ENCODE peak calls at places on chromosomes 6 and 20, in four cellular contexts. One of them, this sample, is unnamed. For H3K27me3, the result is how much of the 10 kb centered on the place peaks cover.

GRCh38 chr20:62921119-62921687 is 5.1 kb downstream of the DIDO1 start:
- DNase-seq in GM12878: no peak
- DNase-seq in mesendoderm: peak
- DNase-seq in IMR-90: peak
- DNase-seq in this sample: peak

GRCh38 chr20:44166477-44166876 is 20.5 kb downstream of the JPH2 start:
- DNase-seq in GM12878: no peak
- DNase-seq in mesendoderm: peak
- DNase-seq in IMR-90: peak
- DNase-seq in this sample: peak

GRCh38 chr6:16498957-16499356 is 260.6 kb downstream of the GMPR start:
- DNase-seq in GM12878: no peak
- DNase-seq in mesendoderm: no peak
- DNase-seq in IMR-90: no peak
- DNase-seq in this sample: no peak

GRCh38 chr6:159075506-159076100 is 30.8 kb upstream of the TAGAP start:
- DNase-seq in GM12878: no peak
- DNase-seq in mesendoderm: no peak
- DNase-seq in IMR-90: no peak
- DNase-seq in this sample: no peak

GRCh38 chr20:56995635-56996075 is 270.8 kb downstream of the BMP7 start:
- DNase-seq in GM12878: no peak
- DNase-seq in mesendoderm: peak
- DNase-seq in IMR-90: no peak
- DNase-seq in this sample: no peak

GRCh38 chr6:33975631-33976424 is 170.1 kb downstream of the GRM4 start:
- DNase-seq in GM12878: no peak
- DNase-seq in mesendoderm: peak
- DNase-seq in IMR-90: no peak
- DNase-seq in this sample: no peak

GRCh38 chr20:39623584-39624234 is 661.6 kb downstream of the DHX35 start:
- DNase-seq in GM12878: no peak
- DNase-seq in mesendoderm: no peak
- DNase-seq in IMR-90: no peak
- DNase-seq in this sample: no peak

GRCh38 chr20:49483706-49484101 is 1.2 kb upstream of the KCNB1 start:
- DNase-seq in GM12878: no peak
- DNase-seq in mesendoderm: no peak
- DNase-seq in IMR-90: no peak
- DNase-seq in this sample: no peak

GRCh38 chr20:407097-407952 is 774 bp upstream of the RBCK1 start:
- DNase-seq in GM12878: no peak
- DNase-seq in mesendoderm: peak
- DNase-seq in IMR-90: peak
- DNase-seq in this sample: peak

GRCh38 chr20:5691918-5692618 is 58.1 kb upstream of the SHLD1 start:
- DNase-seq in GM12878: peak
- DNase-seq in mesendoderm: no peak
- DNase-seq in IMR-90: no peak
- DNase-seq in this sample: no peak

GRCh38 chr20:38131588-38132121 is 33.4 kb downstream of the TGM2 start:
- DNase-seq in GM12878: no peak
- DNase-seq in mesendoderm: no peak
- DNase-seq in IMR-90: no peak
- DNase-seq in this sample: peak

GRCh38 chr6:74458536-74458935 is 747.3 kb downstream of the COL12A1 start:
- DNase-seq in GM12878: no peak
- DNase-seq in mesendoderm: no peak
- DNase-seq in IMR-90: peak
- DNase-seq in this sample: peak

GRCh38 chr6:128600397-128600951 is 80.1 kb upstream of the PTPRK start:
- DNase-seq in GM12878: peak
- DNase-seq in mesendoderm: peak
- DNase-seq in IMR-90: peak
- DNase-seq in this sample: peak

GRCh38 chr20:4989570-4989969 is 11.7 kb downstream of the SLC23A2 start:
- DNase-seq in GM12878: peak
- DNase-seq in mesendoderm: no peak
- DNase-seq in IMR-90: no peak
- DNase-seq in this sample: no peak

GRCh38 chr6:10042280-10042679 is 372.6 kb downstream of the TFAP2A start:
- DNase-seq in GM12878: no peak
- DNase-seq in mesendoderm: no peak
- DNase-seq in IMR-90: no peak
- DNase-seq in this sample: no peak

DNA sequence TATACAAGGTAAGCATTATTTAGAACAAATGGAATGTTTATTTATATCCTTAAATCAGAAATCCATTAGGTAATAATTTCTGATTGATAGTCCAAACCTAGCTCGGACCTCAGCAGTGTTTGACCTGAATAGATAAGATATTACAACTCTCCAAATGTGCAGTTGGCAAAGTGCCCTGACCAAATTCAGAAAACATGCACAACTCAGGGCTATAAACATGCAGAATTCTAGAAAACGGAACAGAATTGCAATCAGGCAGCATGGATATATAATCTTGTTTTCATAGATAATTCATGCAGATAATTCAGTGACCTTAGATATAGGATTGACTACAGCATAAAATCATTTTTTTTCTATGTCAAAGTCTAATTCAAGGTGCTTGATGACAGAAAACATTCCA is 626.6 kb upstream of the CITED2 start:
- DNase-seq in GM12878: no peak
- DNase-seq in mesendoderm: no peak
- DNase-seq in IMR-90: no peak
- DNase-seq in this sample: no peak
- H3K9ac ChIP-seq in GM12878: no peak
- H3K9ac ChIP-seq in mesendoderm: no peak
- H3K9ac ChIP-seq in IMR-90: no peak
- H3K9ac ChIP-seq in this sample: peak

DNA sequence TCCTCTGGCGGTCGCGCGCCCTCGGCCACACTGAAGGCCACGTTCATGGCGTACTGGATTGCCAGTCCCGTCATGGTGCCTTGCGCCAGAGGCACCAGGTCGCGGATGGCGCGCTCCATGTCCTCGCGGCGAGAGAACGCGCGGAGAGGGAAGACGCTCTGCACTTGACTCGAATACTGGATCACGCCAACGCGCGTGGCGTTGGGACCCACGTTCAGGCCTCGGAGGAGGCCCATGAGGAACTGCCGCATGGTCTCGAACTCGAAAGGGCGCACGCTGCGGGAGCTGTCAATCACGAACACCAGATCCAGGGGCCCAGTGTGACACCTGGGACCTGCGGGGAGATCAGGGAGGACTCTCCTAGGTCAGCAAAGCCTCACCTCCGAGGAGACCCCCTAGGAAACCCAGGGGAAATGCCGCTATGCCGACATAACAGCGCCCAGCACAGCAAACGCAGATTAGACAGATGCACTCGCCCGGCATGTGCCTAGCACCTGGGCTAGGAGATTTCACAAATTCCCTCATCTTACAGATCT is 2.1 kb upstream of the RBPJL start:
- DNase-seq in GM12878: no peak
- DNase-seq in mesendoderm: no peak
- DNase-seq in IMR-90: no peak
- DNase-seq in this sample: no peak
- H3K27me3 ChIP-seq in GM12878: under half
- H3K27me3 ChIP-seq in mesendoderm: under half
- H3K27me3 ChIP-seq in IMR-90: half or more
- H3K27me3 ChIP-seq in this sample: under half

DNA sequence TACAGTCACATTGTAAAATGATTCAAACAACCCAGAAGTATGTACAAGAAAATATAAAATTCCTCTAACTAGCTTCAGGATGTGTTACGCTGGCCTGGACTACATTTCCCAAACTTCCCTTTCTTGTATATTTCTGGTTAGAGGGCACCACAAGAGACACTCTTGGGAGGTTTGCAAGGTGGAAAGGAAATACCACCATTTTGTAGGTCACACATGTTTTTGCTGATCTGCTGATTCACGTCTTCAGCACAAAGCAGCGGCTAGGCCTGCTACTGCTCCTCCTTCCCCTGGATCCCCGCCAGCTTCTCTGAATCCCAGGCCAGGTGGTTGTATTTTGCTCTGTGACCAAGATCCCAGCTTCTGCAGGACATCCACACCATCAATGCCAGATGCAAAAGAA is 104.2 kb downstream of the AGPAT4 start:
- DNase-seq in GM12878: no peak
- DNase-seq in mesendoderm: peak
- DNase-seq in IMR-90: peak
- DNase-seq in this sample: peak
- H3K9ac ChIP-seq in GM12878: no peak
- H3K9ac ChIP-seq in mesendoderm: no peak
- H3K9ac ChIP-seq in IMR-90: no peak
- H3K9ac ChIP-seq in this sample: peak

GRCh38 chr6:35213161-35213823 is 464 bp upstream of the SCUBE3 start:
- DNase-seq in GM12878: no peak
- DNase-seq in mesendoderm: peak
- DNase-seq in IMR-90: no peak
- DNase-seq in this sample: no peak

GRCh38 chr6:35215665-35216411 is 2.1 kb downstream of the SCUBE3 start:
- DNase-seq in GM12878: no peak
- DNase-seq in mesendoderm: peak
- DNase-seq in IMR-90: peak
- DNase-seq in this sample: no peak

GRCh38 chr6:35214869-35215664 is 1.3 kb downstream of the SCUBE3 start:
- DNase-seq in GM12878: no peak
- DNase-seq in mesendoderm: peak
- DNase-seq in IMR-90: peak
- DNase-seq in this sample: no peak

GRCh38 chr6:35216412-35216732 is 2.6 kb downstream of the SCUBE3 start:
- DNase-seq in GM12878: no peak
- DNase-seq in mesendoderm: no peak
- DNase-seq in IMR-90: no peak
- DNase-seq in this sample: no peak

GRCh38 chr6:35213824-35214756 is at the start of gene SCUBE3:
- DNase-seq in GM12878: no peak
- DNase-seq in mesendoderm: peak
- DNase-seq in IMR-90: peak
- DNase-seq in this sample: peak
- H3K27me3 ChIP-seq in GM12878: under half
- H3K27me3 ChIP-seq in mesendoderm: under half
- H3K27me3 ChIP-seq in IMR-90: under half
- H3K27me3 ChIP-seq in this sample: under half

GRCh38 chr6:43489277-43490072 is 12.1 kb downstream of the TJAP1 start:
- DNase-seq in GM12878: no peak
- DNase-seq in mesendoderm: no peak
- DNase-seq in IMR-90: no peak
- DNase-seq in this sample: no peak
- H3K9ac ChIP-seq in GM12878: no peak
- H3K9ac ChIP-seq in mesendoderm: no peak
- H3K9ac ChIP-seq in IMR-90: no peak
- H3K9ac ChIP-seq in this sample: no peak

GRCh38 chr20:58851221-58851968 is 693 bp upstream of the GNAS-AS1 start:
- DNase-seq in GM12878: no peak
- DNase-seq in mesendoderm: no peak
- DNase-seq in IMR-90: no peak
- DNase-seq in this sample: no peak

GRCh38 chr20:58850693-58851174 is at the start of gene GNAS-AS1:
- DNase-seq in GM12878: peak
- DNase-seq in mesendoderm: peak
- DNase-seq in IMR-90: peak
- DNase-seq in this sample: peak

GRCh38 chr20:58853466-58853865 is 950 bp downstream of the GNAS start:
- DNase-seq in GM12878: no peak
- DNase-seq in mesendoderm: no peak
- DNase-seq in IMR-90: no peak
- DNase-seq in this sample: no peak

GRCh38 chr20:58852559-58853271 is at the start of gene GNAS:
- DNase-seq in GM12878: no peak
- DNase-seq in mesendoderm: peak
- DNase-seq in IMR-90: peak
- DNase-seq in this sample: peak

GRCh38 chr20:58851969-58852458 is 502 bp upstream of the GNAS start:
- DNase-seq in GM12878: no peak
- DNase-seq in mesendoderm: no peak
- DNase-seq in IMR-90: no peak
- DNase-seq in this sample: no peak
- H3K27me3 ChIP-seq in GM12878: under half
- H3K27me3 ChIP-seq in mesendoderm: under half
- H3K27me3 ChIP-seq in IMR-90: under half
- H3K27me3 ChIP-seq in this sample: under half

GRCh38 chr20:33671573-33672288 is 2.5 kb downstream of the NECAB3 start:
- DNase-seq in GM12878: no peak
- DNase-seq in mesendoderm: no peak
- DNase-seq in IMR-90: no peak
- DNase-seq in this sample: no peak
- H3K9ac ChIP-seq in GM12878: no peak
- H3K9ac ChIP-seq in mesendoderm: no peak
- H3K9ac ChIP-seq in IMR-90: no peak
- H3K9ac ChIP-seq in this sample: no peak

GRCh38 chr20:2515203-2515602 is 6.5 kb upstream of the ZNF343 start:
- DNase-seq in GM12878: no peak
- DNase-seq in mesendoderm: no peak
- DNase-seq in IMR-90: no peak
- DNase-seq in this sample: no peak
- H3K27me3 ChIP-seq in GM12878: under half
- H3K27me3 ChIP-seq in mesendoderm: under half
- H3K27me3 ChIP-seq in IMR-90: under half
- H3K27me3 ChIP-seq in this sample: under half

GRCh38 chr20:31662372-31662854 is 24.7 kb downstream of the COX4I2 start:
- DNase-seq in GM12878: no peak
- DNase-seq in mesendoderm: no peak
- DNase-seq in IMR-90: no peak
- DNase-seq in this sample: no peak
- H3K9ac ChIP-seq in GM12878: no peak
- H3K9ac ChIP-seq in mesendoderm: no peak
- H3K9ac ChIP-seq in IMR-90: peak
- H3K9ac ChIP-seq in this sample: peak

DNA sequence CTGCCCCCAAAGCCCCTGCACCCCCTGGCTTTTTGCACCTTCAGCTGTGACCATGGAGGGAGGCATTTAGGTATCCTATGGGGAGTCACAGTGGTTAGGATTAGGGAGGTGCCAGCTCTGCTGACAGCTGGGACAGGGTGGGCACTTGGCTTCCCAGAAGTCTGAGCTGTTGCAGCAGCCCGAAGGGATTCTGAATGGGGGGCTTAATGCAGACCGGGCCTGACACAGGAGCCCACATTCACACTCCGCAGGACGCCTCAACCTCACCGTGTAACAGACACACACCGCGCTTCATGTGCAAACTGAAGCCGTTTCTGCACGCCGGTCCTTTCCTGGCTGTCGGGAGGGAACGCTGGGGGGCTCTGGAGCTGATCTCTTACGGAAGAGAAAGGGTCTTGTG is 1.9 kb downstream of the EBF4 start:
- DNase-seq in GM12878: no peak
- DNase-seq in mesendoderm: no peak
- DNase-seq in IMR-90: no peak
- DNase-seq in this sample: no peak
- H3K27me3 ChIP-seq in GM12878: under half
- H3K27me3 ChIP-seq in mesendoderm: half or more
- H3K27me3 ChIP-seq in IMR-90: half or more
- H3K27me3 ChIP-seq in this sample: half or more

This sample was measured in mesenchymal stem cell.